ENCODE peak calls at places on chromosome X, in four cellular contexts. R is HCT116, T is lower leg skin, K is fibroblast of the aortic adventitia. H is an unnamed sample.

GRCh38 chrX:70289168-70289792 is 447 bp downstream of the PDZD11 start:
- DNase-seq in T (no peak), R (no peak), K (no peak), H (no peak)

GRCh38 chrX:12906392-12906791 is at the start of gene TLR8:
- DNase-seq in T (no peak), K (no peak), R (no peak), H (no peak)

GRCh38 chrX:149074429-149074828 is 430.7 kb downstream of the IDS start:
- DNase-seq in R (no peak), T (peak; percentile 27), K (peak; percentile 36), H (no peak)

GRCh38 chrX:149829751-149830191 is 48.0 kb downstream of the MAGEA9 start:
- DNase-seq in K (peak; percentile 36), T (no peak), R (no peak), H (no peak)

GRCh38 chrX:69320116-69320515 is 154.9 kb upstream of the PJA1 start:
- DNase-seq in R (no peak), K (no peak), T (no peak), H (no peak)

GRCh38 chrX:119481218-119481875 is 13.1 kb downstream of the SLC25A5 start:
- DNase-seq in R (no peak), T (no peak), K (no peak), H (no peak)

GRCh38 chrX:36199926-36200325 is 280.4 kb downstream of the CFAP47 start:
- DNase-seq in K (no peak), T (no peak), R (no peak), H (no peak)

GRCh38 chrX:15350329-15350996 is 15.1 kb upstream of the PIGA start:
- DNase-seq in R (no peak), T (no peak), K (no peak), H (no peak)

GRCh38 chrX:32530802-32531403 is 680.4 kb downstream of the DMD start:
- DNase-seq in T (no peak), K (peak; percentile 50), R (no peak), H (no peak)

GRCh38 chrX:123450217-123450616 is 266.1 kb downstream of the GRIA3 start:
- DNase-seq in R (no peak), K (peak; percentile 8), T (no peak), H (no peak)

GRCh38 chrX:2974946-2975345 is 31.4 kb upstream of the ARSH start:
- DNase-seq in K (peak; percentile 36), T (no peak), R (no peak), H (no peak)

GRCh38 chrX:127908369-127908768 is 143.8 kb downstream of the ACTRT1 start:
- DNase-seq in T (no peak), K (no peak), R (no peak), H (no peak)

GRCh38 chrX:13898084-13898483 is 81.2 kb upstream of the GPM6B start:
- DNase-seq in R (no peak), K (peak; percentile 49), T (no peak), H (no peak)

DNA sequence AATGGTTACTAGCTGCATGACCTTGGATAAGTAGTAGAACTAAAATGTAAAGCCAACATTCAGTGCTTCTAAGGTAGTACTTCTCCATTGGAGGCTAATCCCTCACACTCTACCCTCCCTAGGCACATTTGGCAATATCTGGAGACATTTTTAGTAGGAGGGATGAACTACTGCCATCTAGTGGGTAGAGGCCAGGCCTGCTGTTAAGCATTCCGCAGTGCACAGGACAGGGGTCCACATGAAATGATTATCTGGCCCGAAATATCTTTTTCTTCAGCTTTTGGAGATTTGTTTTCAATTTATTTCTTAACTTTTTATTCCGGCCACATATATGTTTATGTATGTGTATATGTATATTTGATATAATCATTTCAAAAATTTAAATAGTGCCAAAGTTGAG is 36.0 kb upstream of the SPANXC start:
- DNase-seq in R (no peak), T (no peak), K (peak; percentile 41), H (no peak)
- TF ChIP-seq CTCF in R (no peak), T (no peak), K (peak; percentile 75), H (no peak)

DNA sequence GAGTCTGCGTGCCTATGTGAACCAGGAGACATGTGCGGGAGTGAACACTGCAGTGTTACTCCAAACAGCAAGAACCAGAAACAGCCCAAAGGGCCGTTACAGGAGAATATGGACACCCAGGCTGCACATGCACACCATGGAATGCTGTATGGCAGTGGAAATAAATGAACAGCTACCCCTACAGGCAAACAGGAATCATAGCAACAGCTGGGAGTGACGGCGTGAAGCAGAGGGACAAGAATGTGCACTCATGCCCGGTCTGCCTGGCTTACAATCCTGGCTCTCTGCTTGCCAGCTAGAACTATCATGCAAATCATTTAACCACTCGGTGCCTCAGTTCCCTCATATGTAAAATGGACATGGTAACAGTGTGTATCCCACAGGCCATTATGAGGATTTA is 16.6 kb downstream of the GPKOW start:
- DNase-seq in R (no peak), K (peak; percentile 56), T (no peak), H (no peak)
- TF ChIP-seq CTCF in R (peak; percentile 44), K (peak; percentile 56), T (no peak), H (no peak)

GRCh38 chrX:30635630-30636029 is 17.6 kb upstream of the GK start:
- DNase-seq in R (no peak), T (no peak), K (peak; percentile 33), H (no peak)
- TF ChIP-seq CTCF in R (peak; percentile 30), T (no peak), K (peak; percentile 31), H (peak; percentile 63)

DNA sequence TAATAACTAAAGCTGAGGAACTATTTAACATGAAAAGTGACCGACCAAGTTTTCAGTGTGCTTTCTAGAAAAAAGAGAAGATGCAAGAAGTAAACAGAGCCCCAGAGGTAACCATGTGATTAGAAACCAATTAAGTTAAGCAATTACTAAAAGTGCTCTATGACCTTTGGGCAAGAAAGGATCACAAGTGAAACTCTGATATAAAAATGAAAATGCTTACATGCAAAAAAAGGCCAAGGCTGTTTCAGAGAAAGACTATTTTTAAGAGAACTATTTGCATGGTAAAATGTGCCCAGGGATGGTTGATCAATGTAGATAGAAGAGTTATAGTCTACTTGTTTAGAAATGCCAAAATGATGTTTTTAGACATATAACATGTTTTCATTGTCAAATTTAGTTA is 22.0 kb downstream of the KLHL15 start:
- DNase-seq in T (no peak), R (no peak), K (no peak), H (no peak)
- TF ChIP-seq CTCF in T (no peak), R (no peak), K (no peak), H (no peak)

GRCh38 chrX:53694642-53695041 is 8.1 kb upstream of the HUWE1 start:
- DNase-seq in R (no peak), T (no peak), K (no peak), H (no peak)
- TF ChIP-seq CTCF in R (no peak), T (no peak), K (no peak), H (no peak)

DNA sequence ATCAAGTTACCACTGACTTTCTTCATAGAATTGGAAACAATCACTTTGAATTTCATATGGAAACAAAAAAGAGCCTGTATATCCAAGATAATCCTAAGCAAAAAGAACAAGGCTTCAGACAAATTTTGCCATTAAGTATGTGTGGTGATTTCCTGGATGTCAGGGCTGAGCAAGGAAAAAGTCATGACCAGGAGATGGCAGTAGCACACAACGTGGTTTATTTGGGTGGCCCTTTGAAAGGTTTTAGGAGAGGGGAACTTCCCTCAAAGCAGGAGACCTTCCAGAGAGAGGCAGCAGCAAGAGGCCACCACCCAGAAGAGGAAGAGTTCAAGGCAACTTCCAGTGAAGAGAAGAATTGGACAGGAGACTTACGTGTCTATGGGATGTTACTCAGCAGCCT is 18.1 kb upstream of the ZXDB start:
- DNase-seq in T (no peak), K (peak; percentile 43), R (no peak), H (no peak)
- TF ChIP-seq CTCF in T (no peak), K (peak; percentile 55), R (peak; percentile 42), H (peak; percentile 27)

GRCh38 chrX:18353931-18354368 is 538 bp downstream of the SCML2 start:
- DNase-seq in K (no peak), T (no peak), R (no peak), H (no peak)
- TF ChIP-seq CTCF in K (peak; percentile 5), T (no peak), R (no peak), H (no peak)

DNA sequence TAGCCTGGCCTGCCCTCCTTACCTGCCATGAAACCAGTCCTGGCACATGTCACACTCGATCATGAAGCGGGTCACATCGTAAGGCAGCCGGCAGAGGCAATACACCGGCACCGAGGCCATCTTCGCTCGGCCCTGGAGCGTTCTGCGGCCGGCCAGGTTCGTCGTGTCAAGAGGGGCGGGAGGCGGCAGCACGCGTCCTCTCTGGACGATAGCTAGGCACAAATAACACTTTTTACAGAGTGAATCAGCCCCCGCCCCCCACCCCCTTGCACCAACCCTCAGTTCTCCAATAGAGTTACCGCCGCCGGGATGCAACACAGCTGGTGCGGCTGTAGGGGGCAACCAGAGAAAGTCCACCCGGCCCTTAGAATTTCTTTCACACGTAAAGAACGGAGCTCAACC is 1.7 kb downstream of the PHF8 start:
- DNase-seq in R (peak; percentile 4), T (peak; percentile 16), K (peak; percentile 58), H (no peak)
- TF ChIP-seq CTCF in R (no peak), T (no peak), K (peak; percentile 44), H (peak; percentile 19)

DNA sequence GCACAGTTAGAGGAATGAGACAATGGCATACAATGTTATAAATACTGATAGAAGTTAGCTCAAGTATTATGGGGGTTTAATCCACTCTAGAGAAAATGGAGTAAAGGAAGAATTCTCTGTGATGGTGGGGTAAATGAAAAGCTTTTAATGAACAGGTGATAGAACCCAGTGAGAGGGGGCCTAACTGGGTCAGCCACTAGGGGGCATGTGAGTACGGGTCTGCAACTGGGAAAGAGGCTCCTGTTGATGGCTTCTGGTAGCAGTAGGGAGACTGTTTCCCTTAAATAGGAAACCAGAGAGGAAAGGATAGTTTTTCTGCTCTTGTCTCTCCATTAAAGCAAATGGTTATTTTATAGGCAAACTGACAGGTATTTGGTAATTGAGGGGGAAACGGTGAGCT is 132.8 kb upstream of the GPR101 start:
- DNase-seq in K (no peak), R (no peak), T (no peak), H (no peak)
- TF ChIP-seq CTCF in K (no peak), R (peak; percentile 34), T (no peak), H (no peak)